ENCODE peak calls at places on chromosomes 6 and 20, in ten cellular contexts. B, C, Y, H, W, E, X, Z, D and N are unnamed samples.

GRCh38 chr6:150301871-150302800 is 66.7 kb upstream of the IYD start:
- DNase-seq in B (peak), C (peak), Y (no peak), H (no peak), W (no peak), E (peak), X (peak), Z (no peak), D (no peak), N (no peak)

GRCh38 chr6:146224449-146224848 is 195.6 kb downstream of the GRM1 start:
- DNase-seq in B (no peak), C (no peak), Y (no peak), H (no peak), W (no peak), E (no peak), X (no peak), Z (no peak), D (no peak), N (no peak)

GRCh38 chr6:148628251-148628650 is 118.6 kb upstream of the UST start:
- DNase-seq in B (no peak), C (no peak), Y (no peak), H (no peak), W (no peak), E (no peak), X (no peak), Z (no peak), D (no peak), N (no peak)

GRCh38 chr6:154127638-154128037 is 88.6 kb downstream of the OPRM1 start:
- DNase-seq in B (no peak), C (no peak), Y (no peak), H (no peak), W (no peak), E (no peak), X (no peak), Z (no peak), D (no peak), N (no peak)

GRCh38 chr20:19968488-19969073 is 48.6 kb upstream of the NAA20 start:
- DNase-seq in B (no peak), C (no peak), Y (no peak), H (no peak), W (peak), E (no peak), X (no peak), Z (no peak), D (no peak), N (no peak)

GRCh38 chr6:11357285-11357684 is 124.8 kb upstream of the NEDD9 start:
- DNase-seq in B (no peak), C (no peak), Y (no peak), H (no peak), W (no peak), E (no peak), X (no peak), Z (no peak), D (no peak), N (no peak)

GRCh38 chr20:63974402-63975200 is 4.8 kb downstream of the SAMD10 start:
- DNase-seq in B (no peak), C (peak), Y (no peak), H (no peak), W (no peak), E (no peak), X (no peak), Z (peak), D (peak), N (no peak)

GRCh38 chr6:40735126-40735920 is 148.2 kb upstream of the LRFN2 start:
- DNase-seq in B (no peak), C (peak), Y (no peak), H (no peak), W (no peak), E (no peak), X (no peak), Z (no peak), D (no peak), N (no peak)

GRCh38 chr6:158666637-158667359 is 16.9 kb downstream of the SYTL3 start:
- DNase-seq in B (no peak), C (peak), Y (no peak), H (no peak), W (no peak), E (no peak), X (peak), Z (no peak), D (no peak), N (no peak)

GRCh38 chr6:156419594-156419993 is 357.6 kb upstream of the ARID1B start:
- DNase-seq in B (no peak), C (no peak), Y (no peak), H (no peak), W (no peak), E (no peak), X (no peak), Z (no peak), D (no peak), N (no peak)

GRCh38 chr6:33289784-33290315 is 449 bp downstream of the PFDN6 start:
- DNase-seq in B (no peak), C (no peak), Y (no peak), H (no peak), W (no peak), E (no peak), X (no peak), Z (no peak), D (no peak), N (no peak)

GRCh38 chr6:80280258-80281010 is 174.0 kb downstream of the BCKDHB start:
- DNase-seq in B (no peak), C (peak), Y (no peak), H (no peak), W (no peak), E (no peak), X (no peak), Z (no peak), D (no peak), N (no peak)

GRCh38 chr20:62177307-62177706 is 5.5 kb upstream of the MTG2 start:
- DNase-seq in B (no peak), C (no peak), Y (no peak), H (no peak), W (no peak), E (no peak), X (no peak), Z (no peak), D (no peak), N (no peak)

GRCh38 chr6:139156102-139156501 is 21.2 kb downstream of the HECA start:
- DNase-seq in B (no peak), C (no peak), Y (no peak), H (no peak), W (no peak), E (no peak), X (no peak), Z (no peak), D (no peak), N (no peak)

GRCh38 chr20:42714298-42715141 is 475.2 kb downstream of the PTPRT start:
- DNase-seq in B (no peak), C (no peak), Y (no peak), H (no peak), W (no peak), E (no peak), X (no peak), Z (no peak), D (no peak), N (no peak)

GRCh38 chr20:5848711-5849505 is 98.7 kb downstream of the SHLD1 start:
- DNase-seq in B (peak), C (peak), Y (no peak), H (no peak), W (no peak), E (no peak), X (no peak), Z (no peak), D (no peak), N (no peak)